ENCODE peak calls at places on chromosome 19, in ten cellular contexts. G is AG09309, D is breast epithelium, S is cardiac fibroblast, F is psoas muscle, U is HL-60, L is fibroblast of mammary gland, X is testis, W is BJ, N is epithelial cell of esophagus. A is an unnamed sample.

GRCh38 chr19:10961763-10962536 is 1.1 kb downstream of the SMARCA4 start:
- DNase-seq in G (no peak), D (no peak), S (peak), F (no peak), U (no peak), L (no peak), X (no peak), W (no peak), N (peak), A (no peak)

GRCh38 chr19:32708457-32708856 is 11.1 kb upstream of the TDRD12 start:
- DNase-seq in G (no peak), D (no peak), S (no peak), F (no peak), U (no peak), L (no peak), X (no peak), W (no peak), N (peak), A (no peak)

GRCh38 chr19:17794731-17795494 is at the start of gene B3GNT3:
- DNase-seq in G (no peak), D (no peak), S (peak), F (peak), U (peak), L (no peak), X (peak), W (no peak), N (peak), A (no peak)

GRCh38 chr19:57241181-57241580 is 749 bp downstream of the ZNF805 start:
- DNase-seq in G (no peak), D (no peak), S (peak), F (no peak), U (no peak), L (peak), X (no peak), W (no peak), N (peak), A (no peak)

GRCh38 chr19:37007587-37008220 is 70.5 kb upstream of the ZNF420 start:
- DNase-seq in G (peak), D (peak), S (peak), F (peak), U (no peak), L (peak), X (peak), W (no peak), N (no peak), A (no peak)

GRCh38 chr19:37304190-37304883 is 66.6 kb upstream of the ZNF527 start:
- DNase-seq in G (no peak), D (no peak), S (peak), F (peak), U (no peak), L (no peak), X (peak), W (no peak), N (no peak), A (no peak)

GRCh38 chr19:18919086-18919894 is at the start of the genes COPE and DDX49:
- DNase-seq in G (peak), D (peak), S (peak), F (peak), U (peak), L (peak), X (peak), W (peak), N (peak), A (peak)

GRCh38 chr19:8697671-8698432 is 743 bp downstream of the ACTL9 start:
- DNase-seq in G (no peak), D (no peak), S (no peak), F (no peak), U (no peak), L (no peak), X (no peak), W (no peak), N (no peak), A (no peak)

GRCh38 chr19:55462722-55463121 is 1.3 kb upstream of the ISOC2 start:
- DNase-seq in G (no peak), D (no peak), S (no peak), F (no peak), U (no peak), L (no peak), X (no peak), W (no peak), N (no peak), A (no peak)

GRCh38 chr19:6211632-6212402 is 68.0 kb downstream of the MLLT1 start:
- DNase-seq in G (no peak), D (no peak), S (no peak), F (no peak), U (no peak), L (no peak), X (no peak), W (no peak), N (no peak), A (no peak)

GRCh38 chr19:29672933-29673336 is 7.7 kb downstream of the PLEKHF1 start:
- DNase-seq in G (no peak), D (peak), S (no peak), F (no peak), U (no peak), L (no peak), X (no peak), W (no peak), N (no peak), A (no peak)

GRCh38 chr19:49558591-49558990 is 21.8 kb downstream of the NOSIP start:
- DNase-seq in G (no peak), D (no peak), S (no peak), F (no peak), U (no peak), L (no peak), X (no peak), W (no peak), N (no peak), A (no peak)

GRCh38 chr19:3381701-3382372 is 15.5 kb downstream of the NFIC start:
- DNase-seq in G (no peak), D (no peak), S (no peak), F (no peak), U (no peak), L (peak), X (peak), W (no peak), N (no peak), A (no peak)

DNA sequence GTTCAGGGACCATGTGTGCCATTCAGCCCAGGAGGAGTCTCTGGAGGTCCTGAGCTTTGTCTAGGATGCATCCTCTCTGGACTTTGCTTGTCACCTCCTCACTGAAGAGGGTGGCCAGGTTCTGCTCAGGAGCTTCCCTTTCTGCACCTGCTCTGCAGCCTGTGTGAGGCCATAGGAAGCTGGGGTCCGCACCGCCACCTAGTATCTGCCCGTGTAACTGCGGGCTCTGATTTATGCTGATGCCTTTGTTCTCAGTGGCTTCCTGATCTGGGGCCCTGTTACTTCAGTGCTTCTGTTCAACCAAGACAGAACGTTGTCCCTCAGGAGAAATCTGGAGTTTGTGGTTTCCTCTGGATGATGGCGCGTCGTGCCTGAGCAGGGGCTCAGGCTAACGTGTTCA is 15.5 kb downstream of the ZNF610 start:
- DNase-seq in G (no peak), D (no peak), S (no peak), F (no peak), U (no peak), L (no peak), X (no peak), W (no peak), N (no peak), A (no peak)
- TF ChIP-seq CTCF in G (no peak), D (no peak), S (no peak), F (no peak), U (no peak), L (no peak), X (no peak), W (no peak), N (no peak), A (no peak)

DNA sequence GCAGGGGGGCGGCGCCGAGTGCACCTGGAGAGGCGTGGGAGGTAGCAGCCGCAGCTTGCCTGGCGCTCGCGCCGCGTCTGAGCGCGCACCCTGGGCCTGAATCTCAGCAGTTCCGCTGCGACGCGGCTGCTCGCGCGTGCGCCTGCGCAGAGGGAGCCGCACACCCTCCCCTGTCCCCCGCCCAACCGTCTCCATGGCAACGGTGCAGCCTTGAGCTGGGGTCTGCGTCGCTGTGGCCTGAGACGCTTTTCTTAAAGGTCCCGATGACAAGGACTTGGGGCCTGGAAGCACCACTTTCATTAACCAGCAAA is at the start of gene PNMA8B:
- DNase-seq in G (no peak), D (no peak), S (peak), F (peak), U (no peak), L (no peak), X (peak), W (no peak), N (peak), A (no peak)
- H3K4me3 ChIP-seq in G (no peak), D (peak), S (peak), F (peak), U (no peak), L (peak), X (peak), W (peak), N (no peak), A (peak)

GRCh38 chr19:12983561-12984142 is 11.6 kb upstream of the NFIX start:
- DNase-seq in G (no peak), D (peak), S (peak), F (peak), U (no peak), L (peak), X (peak), W (no peak), N (peak), A (no peak)
- TF ChIP-seq CTCF in G (peak), D (peak), S (peak), F (peak), U (peak), L (peak), X (peak), W (peak), N (peak), A (peak)

GRCh38 chr19:39032164-39032918 is at the start of gene FBXO27:
- DNase-seq in G (no peak), D (no peak), S (peak), F (peak), U (no peak), L (no peak), X (peak), W (no peak), N (peak), A (no peak)

GRCh38 chr19:39037194-39037593 is 4.8 kb upstream of the FBXO27 start:
- DNase-seq in G (no peak), D (no peak), S (no peak), F (no peak), U (no peak), L (no peak), X (no peak), W (no peak), N (no peak), A (no peak)

GRCh38 chr19:39038098-39038497 is 5.7 kb upstream of the FBXO27 start:
- DNase-seq in G (no peak), D (no peak), S (peak), F (no peak), U (no peak), L (peak), X (peak), W (no peak), N (peak), A (no peak)
- H3K4me3 ChIP-seq in G (no peak), D (no peak), S (no peak), F (no peak), U (no peak), L (no peak), X (no peak), W (no peak), N (no peak), A (no peak)

GRCh38 chr19:15815306-15815705 is at the start of gene OR10H1:
- DNase-seq in G (no peak), D (no peak), S (no peak), F (no peak), U (no peak), L (no peak), X (no peak), W (no peak), N (peak), A (no peak)

GRCh38 chr19:15812059-15812722 is 3.3 kb downstream of the OR10H1 start:
- DNase-seq in G (no peak), D (no peak), S (no peak), F (no peak), U (peak), L (no peak), X (peak), W (no peak), N (peak), A (no peak)

GRCh38 chr19:15811476-15811875 is 4.0 kb downstream of the OR10H1 start:
- DNase-seq in G (no peak), D (no peak), S (no peak), F (no peak), U (no peak), L (no peak), X (no peak), W (no peak), N (no peak), A (no peak)

GRCh38 chr19:15813916-15814315 is 1.5 kb downstream of the OR10H1 start:
- DNase-seq in G (no peak), D (no peak), S (no peak), F (no peak), U (no peak), L (no peak), X (no peak), W (no peak), N (no peak), A (no peak)

GRCh38 chr19:15810335-15810734 is 5.1 kb downstream of the OR10H1 start:
- DNase-seq in G (no peak), D (no peak), S (peak), F (no peak), U (peak), L (peak), X (peak), W (no peak), N (no peak), A (no peak)
- TF ChIP-seq CTCF in G (no peak), D (no peak), S (no peak), F (no peak), U (no peak), L (no peak), X (no peak), W (no peak), N (peak), A (no peak)

GRCh38 chr19:2081873-2082810 is 14.0 kb downstream of the MOB3A start:
- DNase-seq in G (no peak), D (no peak), S (no peak), F (no peak), U (peak), L (no peak), X (no peak), W (no peak), N (no peak), A (no peak)
- H3K4me3 ChIP-seq in G (no peak), D (no peak), S (no peak), F (no peak), U (peak), L (no peak), X (no peak), W (no peak), N (no peak), A (no peak)